ENCODE peak calls at places on chromosome 15, in eight cellular contexts. One of them, this sample, is unnamed.
A peak's percentile ranks its signal among the peaks of the same experiment; 100 is the strongest.

GRCh38 chr15:99106417-99107220 is 1.7 kb downstream of the SYNM start:
- DNase-seq in GM10248: no peak
- DNase-seq in endothelial cell: no peak
- DNase-seq in WERI-Rb-1: no peak
- DNase-seq in adrenal gland: no peak
- DNase-seq in pancreas: peak; percentile 65
- DNase-seq in transverse colon: no peak
- DNase-seq in esophagus muscularis mucosa: no peak
- DNase-seq in this sample: no peak

GRCh38 chr15:56817690-56818089 is 84.4 kb upstream of the ZNF280D start:
- DNase-seq in GM10248: no peak
- DNase-seq in endothelial cell: no peak
- DNase-seq in WERI-Rb-1: no peak
- DNase-seq in adrenal gland: no peak
- DNase-seq in pancreas: no peak
- DNase-seq in transverse colon: no peak
- DNase-seq in esophagus muscularis mucosa: no peak
- DNase-seq in this sample: no peak

GRCh38 chr15:57680021-57680420 is 26.5 kb upstream of the POLR2M start:
- DNase-seq in GM10248: no peak
- DNase-seq in endothelial cell: no peak
- DNase-seq in WERI-Rb-1: no peak
- DNase-seq in adrenal gland: no peak
- DNase-seq in pancreas: no peak
- DNase-seq in transverse colon: no peak
- DNase-seq in esophagus muscularis mucosa: no peak
- DNase-seq in this sample: peak; percentile 67

GRCh38 chr15:40803688-40804087 is 3.2 kb upstream of the ZFYVE19 start:
- DNase-seq in GM10248: no peak
- DNase-seq in endothelial cell: no peak
- DNase-seq in WERI-Rb-1: no peak
- DNase-seq in adrenal gland: no peak
- DNase-seq in pancreas: no peak
- DNase-seq in transverse colon: no peak
- DNase-seq in esophagus muscularis mucosa: no peak
- DNase-seq in this sample: no peak

GRCh38 chr15:90987561-90988141 is 6.7 kb downstream of the PRC1 start:
- DNase-seq in GM10248: no peak
- DNase-seq in endothelial cell: no peak
- DNase-seq in WERI-Rb-1: no peak
- DNase-seq in adrenal gland: no peak
- DNase-seq in pancreas: no peak
- DNase-seq in transverse colon: no peak
- DNase-seq in esophagus muscularis mucosa: no peak
- DNase-seq in this sample: no peak

GRCh38 chr15:82312611-82313349 is 36.5 kb downstream of the GOLGA6L10 start:
- DNase-seq in GM10248: no peak
- DNase-seq in endothelial cell: no peak
- DNase-seq in WERI-Rb-1: peak; percentile 42
- DNase-seq in adrenal gland: no peak
- DNase-seq in pancreas: no peak
- DNase-seq in transverse colon: no peak
- DNase-seq in esophagus muscularis mucosa: no peak
- DNase-seq in this sample: no peak

GRCh38 chr15:78237146-78237545 is 2.8 kb upstream of the ACSBG1 start:
- DNase-seq in GM10248: no peak
- DNase-seq in endothelial cell: no peak
- DNase-seq in WERI-Rb-1: no peak
- DNase-seq in adrenal gland: peak; percentile 78
- DNase-seq in pancreas: no peak
- DNase-seq in transverse colon: no peak
- DNase-seq in esophagus muscularis mucosa: no peak
- DNase-seq in this sample: no peak

GRCh38 chr15:66838671-66839239 is 136.7 kb downstream of the SMAD6 start:
- DNase-seq in GM10248: no peak
- DNase-seq in endothelial cell: peak; percentile 40
- DNase-seq in WERI-Rb-1: no peak
- DNase-seq in adrenal gland: no peak
- DNase-seq in pancreas: no peak
- DNase-seq in transverse colon: no peak
- DNase-seq in esophagus muscularis mucosa: no peak
- DNase-seq in this sample: no peak

GRCh38 chr15:38164507-38164906 is 88.1 kb upstream of the SPRED1 start:
- DNase-seq in GM10248: no peak
- DNase-seq in endothelial cell: no peak
- DNase-seq in WERI-Rb-1: no peak
- DNase-seq in adrenal gland: no peak
- DNase-seq in pancreas: no peak
- DNase-seq in transverse colon: no peak
- DNase-seq in esophagus muscularis mucosa: no peak
- DNase-seq in this sample: no peak
- TF ChIP-seq CTCF in GM10248: no peak
- TF ChIP-seq CTCF in endothelial cell: no peak
- TF ChIP-seq CTCF in WERI-Rb-1: no peak
- TF ChIP-seq CTCF in adrenal gland: no peak
- TF ChIP-seq CTCF in pancreas: no peak
- TF ChIP-seq CTCF in transverse colon: no peak
- TF ChIP-seq CTCF in esophagus muscularis mucosa: no peak
- TF ChIP-seq CTCF in this sample: no peak

GRCh38 chr15:73246898-73247297 is 121.9 kb downstream of the HCN4 start:
- DNase-seq in GM10248: no peak
- DNase-seq in endothelial cell: no peak
- DNase-seq in WERI-Rb-1: no peak
- DNase-seq in adrenal gland: no peak
- DNase-seq in pancreas: no peak
- DNase-seq in transverse colon: no peak
- DNase-seq in esophagus muscularis mucosa: no peak
- DNase-seq in this sample: no peak

GRCh38 chr15:73254598-73254997 is 114.2 kb downstream of the HCN4 start:
- DNase-seq in GM10248: no peak
- DNase-seq in endothelial cell: no peak
- DNase-seq in WERI-Rb-1: no peak
- DNase-seq in adrenal gland: no peak
- DNase-seq in pancreas: no peak
- DNase-seq in transverse colon: no peak
- DNase-seq in esophagus muscularis mucosa: no peak
- DNase-seq in this sample: no peak

GRCh38 chr15:73244333-73244732 is 124.4 kb downstream of the HCN4 start:
- DNase-seq in GM10248: peak; percentile 33
- DNase-seq in endothelial cell: no peak
- DNase-seq in WERI-Rb-1: peak; percentile 32
- DNase-seq in adrenal gland: no peak
- DNase-seq in pancreas: no peak
- DNase-seq in transverse colon: no peak
- DNase-seq in esophagus muscularis mucosa: no peak
- DNase-seq in this sample: peak; percentile 49

GRCh38 chr15:73246411-73246810 is 122.3 kb downstream of the HCN4 start:
- DNase-seq in GM10248: no peak
- DNase-seq in endothelial cell: no peak
- DNase-seq in WERI-Rb-1: no peak
- DNase-seq in adrenal gland: no peak
- DNase-seq in pancreas: no peak
- DNase-seq in transverse colon: no peak
- DNase-seq in esophagus muscularis mucosa: no peak
- DNase-seq in this sample: no peak

DNA sequence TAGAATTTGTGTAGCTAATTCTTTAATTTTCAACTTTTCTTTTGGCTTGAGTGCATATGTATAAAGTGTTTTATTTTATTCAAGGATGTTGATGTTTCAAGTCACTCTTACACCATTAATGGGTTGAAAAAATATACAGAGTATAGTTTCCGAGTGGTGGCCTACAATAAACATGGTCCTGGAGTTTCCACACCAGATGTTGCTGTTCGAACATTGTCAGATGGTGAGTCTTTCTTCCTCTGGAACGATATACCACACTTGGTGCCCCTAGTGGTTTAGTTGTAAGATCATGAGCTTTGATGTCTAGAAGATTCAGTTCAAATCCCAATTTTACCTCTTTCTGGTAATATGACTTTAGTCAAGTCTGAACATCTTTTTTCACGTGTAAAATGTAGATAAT is 119.3 kb downstream of the HCN4 start:
- DNase-seq in GM10248: no peak
- DNase-seq in endothelial cell: no peak
- DNase-seq in WERI-Rb-1: no peak
- DNase-seq in adrenal gland: no peak
- DNase-seq in pancreas: no peak
- DNase-seq in transverse colon: no peak
- DNase-seq in esophagus muscularis mucosa: no peak
- DNase-seq in this sample: no peak
- TF ChIP-seq CTCF in GM10248: no peak
- TF ChIP-seq CTCF in endothelial cell: no peak
- TF ChIP-seq CTCF in WERI-Rb-1: no peak
- TF ChIP-seq CTCF in adrenal gland: no peak
- TF ChIP-seq CTCF in pancreas: no peak
- TF ChIP-seq CTCF in transverse colon: no peak
- TF ChIP-seq CTCF in esophagus muscularis mucosa: no peak
- TF ChIP-seq CTCF in this sample: no peak

GRCh38 chr15:33226559-33227181 is 32.2 kb upstream of the FMN1 start:
- DNase-seq in GM10248: no peak
- DNase-seq in endothelial cell: no peak
- DNase-seq in WERI-Rb-1: peak; percentile 48
- DNase-seq in adrenal gland: peak; percentile 64
- DNase-seq in pancreas: peak; percentile 12
- DNase-seq in transverse colon: peak; percentile 33
- DNase-seq in esophagus muscularis mucosa: peak; percentile 57
- DNase-seq in this sample: peak; percentile 65
- TF ChIP-seq CTCF in GM10248: no peak
- TF ChIP-seq CTCF in endothelial cell: no peak
- TF ChIP-seq CTCF in WERI-Rb-1: peak; percentile 50
- TF ChIP-seq CTCF in adrenal gland: peak; percentile 57
- TF ChIP-seq CTCF in pancreas: peak; percentile 21
- TF ChIP-seq CTCF in transverse colon: peak; percentile 33
- TF ChIP-seq CTCF in esophagus muscularis mucosa: no peak
- TF ChIP-seq CTCF in this sample: peak; percentile 51

GRCh38 chr15:96347181-96348111 is 16.9 kb downstream of the NR2F2 start:
- DNase-seq in GM10248: no peak
- DNase-seq in endothelial cell: no peak
- DNase-seq in WERI-Rb-1: no peak
- DNase-seq in adrenal gland: peak; percentile 51
- DNase-seq in pancreas: no peak
- DNase-seq in transverse colon: no peak
- DNase-seq in esophagus muscularis mucosa: no peak
- DNase-seq in this sample: no peak

GRCh38 chr15:96346409-96346808 is 15.9 kb downstream of the NR2F2 start:
- DNase-seq in GM10248: no peak
- DNase-seq in endothelial cell: no peak
- DNase-seq in WERI-Rb-1: no peak
- DNase-seq in adrenal gland: no peak
- DNase-seq in pancreas: no peak
- DNase-seq in transverse colon: no peak
- DNase-seq in esophagus muscularis mucosa: no peak
- DNase-seq in this sample: no peak

GRCh38 chr15:96344706-96345559 is 14.4 kb downstream of the NR2F2 start:
- DNase-seq in GM10248: no peak
- DNase-seq in endothelial cell: no peak
- DNase-seq in WERI-Rb-1: no peak
- DNase-seq in adrenal gland: peak; percentile 22
- DNase-seq in pancreas: no peak
- DNase-seq in transverse colon: no peak
- DNase-seq in esophagus muscularis mucosa: no peak
- DNase-seq in this sample: no peak

GRCh38 chr15:96344120-96344705 is 13.7 kb downstream of the NR2F2 start:
- DNase-seq in GM10248: no peak
- DNase-seq in endothelial cell: no peak
- DNase-seq in WERI-Rb-1: no peak
- DNase-seq in adrenal gland: no peak
- DNase-seq in pancreas: no peak
- DNase-seq in transverse colon: no peak
- DNase-seq in esophagus muscularis mucosa: no peak
- DNase-seq in this sample: no peak

DNA sequence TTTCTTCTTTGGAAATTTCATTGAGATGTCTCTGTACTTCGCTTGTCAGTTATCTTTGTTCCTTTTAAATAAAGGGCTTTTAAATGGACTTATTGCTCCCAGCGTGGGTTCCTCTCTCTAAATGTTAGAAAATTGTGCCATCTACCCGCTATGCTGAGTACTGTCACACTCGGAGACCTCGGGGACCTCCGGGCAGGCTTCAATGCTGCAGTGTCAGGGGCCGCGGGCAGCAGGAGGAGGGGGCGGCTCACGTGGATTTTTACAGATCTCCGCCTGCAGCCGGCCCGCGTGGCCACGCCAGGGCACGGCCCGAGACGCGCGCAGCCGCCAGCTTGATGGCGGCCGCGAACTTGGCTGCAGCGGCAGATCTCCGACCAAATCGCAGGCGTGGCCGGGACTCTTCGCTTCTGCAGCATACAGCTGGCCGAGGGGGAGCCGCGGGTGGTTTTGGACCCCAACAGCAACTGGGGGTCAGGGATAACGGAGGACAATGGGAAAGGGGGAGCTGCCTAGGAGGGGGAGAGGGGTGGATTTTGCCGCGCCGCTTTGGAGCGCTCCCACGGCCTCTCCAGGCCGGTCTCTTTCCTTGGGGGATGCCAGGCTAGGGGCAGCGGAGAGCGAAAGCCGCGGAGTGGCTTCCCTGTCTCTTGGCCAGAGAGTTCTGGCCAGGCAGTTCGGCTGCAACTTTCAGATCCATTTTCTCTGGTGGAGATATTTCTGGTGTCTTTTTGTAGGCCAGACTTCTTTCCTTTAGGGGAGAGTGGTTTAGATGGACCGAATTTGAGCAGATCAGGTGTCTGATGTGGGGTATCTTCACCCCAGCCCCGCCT is 15.3 kb downstream of the NR2F2 start:
- DNase-seq in GM10248: peak; percentile 62
- DNase-seq in endothelial cell: peak; percentile 68
- DNase-seq in WERI-Rb-1: peak; percentile 61
- DNase-seq in adrenal gland: peak; percentile 94
- DNase-seq in pancreas: peak; percentile 67
- DNase-seq in transverse colon: no peak
- DNase-seq in esophagus muscularis mucosa: no peak
- DNase-seq in this sample: peak; percentile 23
- TF ChIP-seq CTCF in GM10248: peak; percentile 61
- TF ChIP-seq CTCF in endothelial cell: no peak
- TF ChIP-seq CTCF in WERI-Rb-1: peak; percentile 44
- TF ChIP-seq CTCF in adrenal gland: peak; percentile 69
- TF ChIP-seq CTCF in pancreas: peak; percentile 49
- TF ChIP-seq CTCF in transverse colon: peak; percentile 54
- TF ChIP-seq CTCF in esophagus muscularis mucosa: peak; percentile 59
- TF ChIP-seq CTCF in this sample: peak; percentile 48